ENCODE peak calls at places on chromosomes 5 and 9, in six cellular contexts. Z is endothelial cell of umbilical vein, C is neural progenitor cell, E is K562, D is HCT116, G is MM.1S. W is an unnamed sample.

GRCh38 chr5:67401166-67401565 is 204.6 kb upstream of the CD180 start:
- DNase-seq in Z (no peak), C (no peak), E (no peak), D (no peak), G (no peak), W (no peak)

GRCh38 chr5:122164831-122165573 is 35.7 kb downstream of the ZNF474 start:
- DNase-seq in Z (no peak), C (no peak), E (no peak), D (no peak), G (no peak), W (no peak)

GRCh38 chr5:7418276-7418675 is 22.3 kb downstream of the ADCY2 start:
- DNase-seq in Z (no peak), C (no peak), E (no peak), D (no peak), G (no peak), W (no peak)

GRCh38 chr5:119358901-119359603 is 3.2 kb downstream of the TNFAIP8 start:
- DNase-seq in Z (no peak), C (no peak), E (peak; percentile 38), D (no peak), G (no peak), W (no peak)

GRCh38 chr9:137167113-137167751 is 2.6 kb downstream of the LRRC26 start:
- DNase-seq in Z (no peak), C (no peak), E (peak; percentile 68), D (no peak), G (no peak), W (no peak)

GRCh38 chr5:177132504-177133118 is 962 bp upstream of the NSD1 start:
- DNase-seq in Z (no peak), C (peak; percentile 84), E (no peak), D (no peak), G (no peak), W (no peak)

GRCh38 chr5:33343661-33344327 is 97.0 kb upstream of the TARS1 start:
- DNase-seq in Z (peak; percentile 39), C (no peak), E (no peak), D (peak; percentile 4), G (no peak), W (peak; percentile 73)

GRCh38 chr9:78097541-78097940 is 65.9 kb upstream of the GNAQ start:
- DNase-seq in Z (no peak), C (no peak), E (no peak), D (no peak), G (no peak), W (no peak)

GRCh38 chr9:20566401-20566800 is 55.9 kb downstream of the MLLT3 start:
- DNase-seq in Z (no peak), C (no peak), E (no peak), D (no peak), G (no peak), W (no peak)

GRCh38 chr5:58156977-58157701 is 302.7 kb downstream of the PLK2 start:
- DNase-seq in Z (peak; percentile 9), C (peak; percentile 58), E (no peak), D (no peak), G (peak; percentile 61), W (peak; percentile 23)

GRCh38 chr5:107322936-107323335 is 347.8 kb downstream of the EFNA5 start:
- DNase-seq in Z (peak; percentile 57), C (no peak), E (no peak), D (no peak), G (no peak), W (no peak)

GRCh38 chr5:169861934-169862333 is 118.4 kb downstream of the INSYN2B start:
- DNase-seq in Z (no peak), C (no peak), E (no peak), D (no peak), G (no peak), W (peak; percentile 36)

GRCh38 chr9:87527211-87527916 is 29.7 kb downstream of the DAPK1 start:
- DNase-seq in Z (no peak), C (no peak), E (no peak), D (no peak), G (no peak), W (no peak)

GRCh38 chr5:134406390-134406789 is 5.3 kb downstream of the CDKN2AIPNL start:
- DNase-seq in Z (no peak), C (no peak), E (no peak), D (no peak), G (no peak), W (no peak)

GRCh38 chr5:135454946-135455345 is 2.8 kb upstream of the TIFAB start:
- DNase-seq in Z (no peak), C (no peak), E (no peak), D (no peak), G (no peak), W (no peak)

GRCh38 chr5:54518146-54519082 is 855 bp downstream of the SNX18 start:
- DNase-seq in Z (peak; percentile 67), C (peak; percentile 80), E (peak; percentile 53), D (no peak), G (peak; percentile 42), W (peak; percentile 39)

GRCh38 chr5:172133359-172134029 is 54.5 kb downstream of the STK10 start:
- DNase-seq in Z (no peak), C (no peak), E (no peak), D (no peak), G (no peak), W (peak; percentile 91)

GRCh38 chr9:85213650-85214607 is 527.8 kb downstream of the AGTPBP1 start:
- DNase-seq in Z (no peak), C (peak; percentile 25), E (no peak), D (no peak), G (no peak), W (peak; percentile 35)

GRCh38 chr5:175840050-175840841 is 31.1 kb upstream of the CPLX2 start:
- DNase-seq in Z (no peak), C (peak; percentile 44), E (peak; percentile 41), D (no peak), G (no peak), W (no peak)

DNA sequence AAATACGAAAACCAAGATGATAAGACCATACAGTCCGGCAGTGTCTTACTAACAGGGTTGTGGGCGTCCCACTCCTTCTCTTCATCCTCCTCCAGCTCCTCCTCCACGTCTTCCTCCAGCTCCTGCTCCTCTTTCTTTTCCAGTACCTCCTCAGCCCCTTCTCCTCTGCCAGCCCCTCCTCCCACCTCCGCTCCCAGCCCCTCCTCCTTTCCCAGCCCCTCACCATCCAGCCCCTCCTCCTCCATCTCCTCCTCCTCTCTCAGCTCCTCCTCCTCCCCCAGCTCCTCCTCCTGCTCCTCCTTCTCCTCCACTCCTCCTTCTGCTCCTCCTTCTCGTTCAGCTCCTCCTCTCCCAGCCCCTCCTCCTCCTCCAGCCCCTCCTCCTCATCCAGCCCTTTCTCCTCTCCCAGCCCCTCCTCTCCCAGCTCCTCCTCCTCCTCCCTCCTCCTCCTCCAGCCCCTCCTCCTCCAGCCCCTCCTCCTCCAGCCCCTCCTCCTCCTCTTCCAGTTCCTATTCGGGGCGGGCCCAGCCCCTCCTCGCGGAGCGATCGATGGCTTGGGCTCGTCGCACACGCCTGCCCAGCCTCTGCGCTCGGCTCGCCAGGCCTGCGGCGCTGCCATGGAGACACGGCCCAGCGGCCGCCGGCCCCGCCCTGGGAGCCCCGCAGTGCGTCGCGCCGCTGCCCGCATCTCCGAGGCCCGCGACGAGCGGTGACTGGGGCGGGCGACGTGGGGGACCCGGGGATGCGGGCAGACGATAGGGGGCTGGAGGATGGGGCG is at the start of gene BRD3OS:
- DNase-seq in Z (peak; percentile 98), C (peak; percentile 100), E (peak; percentile 92), D (peak; percentile 98), G (peak; percentile 98), W (peak; percentile 97)
- H3K27ac ChIP-seq in Z (no peak within 1 kb of the TSS), C (no peak within 1 kb of the TSS), E (no peak within 1 kb of the TSS), D (peak within 1 kb of the TSS; percentile 50), G (no peak within 1 kb of the TSS), W (peak within 1 kb of the TSS; percentile 36)

GRCh38 chr5:78647838-78648358 is 674 bp downstream of the LHFPL2 start:
- DNase-seq in Z (peak; percentile 50), C (peak; percentile 78), E (no peak), D (no peak), G (no peak), W (peak; percentile 50)
- TF ChIP-seq CTCF in Z (peak; percentile 15), C (no peak), E (no peak), D (no peak), G (no peak), W (peak; percentile 2)

GRCh38 chr5:14664270-14665109 is at the start of gene OTULIN:
- DNase-seq in Z (peak; percentile 93), C (peak; percentile 95), E (peak; percentile 99), D (peak; percentile 72), G (peak; percentile 95), W (peak; percentile 91)

GRCh38 chr5:14665949-14666741 is 1.6 kb downstream of the OTULIN start:
- DNase-seq in Z (peak; percentile 15), C (peak; percentile 29), E (no peak), D (no peak), G (peak; percentile 79), W (peak; percentile 63)

GRCh38 chr5:14667290-14667689 is 2.8 kb downstream of the OTULIN start:
- DNase-seq in Z (no peak), C (no peak), E (no peak), D (no peak), G (no peak), W (no peak)

GRCh38 chr5:14663734-14664269 is 716 bp upstream of the OTULIN start:
- DNase-seq in Z (no peak), C (peak; percentile 33), E (no peak), D (no peak), G (peak; percentile 70), W (no peak)

DNA sequence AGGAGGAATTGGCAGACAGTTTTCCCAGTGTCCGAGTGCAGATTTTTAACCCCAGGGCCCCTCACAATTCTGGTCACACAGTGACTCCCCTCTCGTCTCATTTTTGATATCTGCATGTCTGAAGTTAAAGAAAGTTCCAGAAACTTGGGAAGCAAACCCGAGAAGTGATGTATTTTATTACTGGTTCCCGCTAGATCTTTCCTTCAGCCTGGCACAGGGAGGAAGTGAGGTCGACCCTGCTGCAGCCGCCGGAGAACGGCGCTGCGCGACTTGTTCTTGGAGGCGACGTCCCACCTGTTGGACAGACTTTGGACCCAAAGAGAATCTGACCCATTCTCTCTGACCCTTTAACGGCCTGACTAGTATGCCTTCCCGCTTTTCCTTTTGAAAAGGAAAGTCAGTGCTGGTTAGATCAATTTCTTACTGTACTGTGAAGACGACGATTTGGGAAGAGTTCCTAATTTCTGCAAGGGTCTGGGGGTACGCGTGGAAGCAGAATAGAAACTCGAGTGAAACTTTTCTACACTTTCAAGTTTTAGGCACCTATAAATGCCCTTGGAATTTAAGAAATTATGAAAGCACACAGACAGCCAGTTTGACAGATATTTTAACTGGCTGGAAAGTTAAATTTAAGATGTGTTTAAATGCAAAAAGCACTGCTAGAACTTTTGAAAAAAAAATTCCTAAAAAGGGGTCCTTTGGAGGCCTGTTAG is 748 bp downstream of the OTULIN start:
- DNase-seq in Z (peak; percentile 41), C (peak; percentile 50), E (no peak), D (no peak), G (peak; percentile 53), W (peak; percentile 39)
- TF ChIP-seq EZH2 in Z (no peak), C (peak; percentile 49), E (no peak), D (no peak), G (no peak), W (no peak)

DNA sequence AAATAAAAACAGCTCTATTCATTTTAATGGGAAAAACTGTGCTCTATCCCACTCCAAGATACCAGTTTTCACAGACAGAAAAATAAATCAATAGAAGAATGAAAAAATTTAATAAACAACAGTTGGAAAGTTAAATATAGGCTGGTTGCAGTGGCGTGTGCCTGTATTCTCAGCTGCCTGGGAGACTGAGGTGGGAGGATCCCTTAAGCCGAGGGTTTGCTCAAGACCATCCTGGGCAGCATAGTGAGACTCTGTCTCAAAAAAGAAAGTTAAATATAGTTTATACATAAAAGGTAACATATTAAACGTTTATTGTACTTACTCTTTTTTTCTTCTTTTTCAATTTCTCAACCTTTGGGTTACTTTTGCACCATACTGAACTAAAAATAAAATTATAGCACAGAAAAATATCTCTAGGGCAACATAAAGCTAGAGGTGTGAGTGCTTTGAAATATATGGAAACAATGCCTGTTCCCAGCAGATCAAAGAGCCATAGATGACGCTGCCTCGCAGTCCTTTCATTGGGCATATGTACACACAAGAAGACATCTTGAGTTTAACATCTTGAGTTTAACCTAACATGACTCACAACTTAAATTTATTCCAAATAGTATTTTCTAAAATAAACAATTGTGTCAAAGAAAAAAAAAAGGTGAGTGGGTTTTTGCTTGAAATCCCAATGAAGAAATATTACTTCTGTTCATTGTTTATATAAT is 25.7 kb upstream of the KLF9 start:
- DNase-seq in Z (no peak), C (no peak), E (no peak), D (no peak), G (no peak), W (no peak)
- H3K27ac ChIP-seq in Z (no peak overlapping the region), C (no peak overlapping the region), E (no peak overlapping the region), D (no peak overlapping the region), G (no peak overlapping the region), W (no peak overlapping the region)